ENCODE peak calls at places on chromosomes 5 and 9, in eight cellular contexts. H is stimulated activated CD4-positive, alpha-beta T cell treated with anti-CD3 and anti-CD28 coated beads, TNF-alpha, amount 100 ng/mL, for 1 hour; Y is CD4-positive, alpha-beta T cell; M is uterus; Q is HT-29; U is choroid plexus epithelial cell; P is epithelial cell of esophagus; L is activated T-helper 1 cell treated with anti-CD3 and anti-CD28 coated beads, Interleukin-2, amount 50 U/mL, for 16 hours. O is an unnamed sample.

GRCh38 chr5:71924980-71925379 is 182.3 kb upstream of the MAP1B start:
- DNase-seq in H (no peak), Y (no peak), M (no peak), Q (peak), U (peak), P (peak), L (no peak), O (no peak)

GRCh38 chr5:147576646-147577535 is 67.0 kb upstream of the DPYSL3 start:
- DNase-seq in H (no peak), Y (no peak), M (peak), Q (peak), U (peak), P (peak), L (no peak), O (peak)

GRCh38 chr5:42842860-42843641 is 31.4 kb upstream of the SELENOP start:
- DNase-seq in H (no peak), Y (no peak), M (peak), Q (no peak), U (no peak), P (no peak), L (no peak), O (no peak)

GRCh38 chr5:149397530-149397929 is 18.4 kb upstream of the IL17B start:
- DNase-seq in H (no peak), Y (no peak), M (peak), Q (no peak), U (peak), P (no peak), L (no peak), O (no peak)

GRCh38 chr5:83471405-83472212 is at the start of gene VCAN:
- DNase-seq in H (no peak), Y (no peak), M (peak), Q (no peak), U (peak), P (peak), L (no peak), O (no peak)

GRCh38 chr5:148011407-148012124 is 52.2 kb upstream of the SPINK5 start:
- DNase-seq in H (no peak), Y (no peak), M (no peak), Q (peak), U (peak), P (peak), L (no peak), O (no peak)

GRCh38 chr9:82167296-82167695 is 178.7 kb downstream of the SPATA31D1 start:
- DNase-seq in H (no peak), Y (no peak), M (no peak), Q (no peak), U (no peak), P (no peak), L (no peak), O (no peak)

GRCh38 chr5:53418409-53418808 is 62.0 kb upstream of the FST start:
- DNase-seq in H (no peak), Y (no peak), M (no peak), Q (no peak), U (no peak), P (no peak), L (no peak), O (no peak)

GRCh38 chr9:137331929-137332328 is 29.9 kb upstream of the NRARP start:
- DNase-seq in H (no peak), Y (no peak), M (no peak), Q (no peak), U (no peak), P (no peak), L (no peak), O (no peak)

GRCh38 chr9:34253460-34253837 is 74.6 kb downstream of the UBAP1 start:
- DNase-seq in H (no peak), Y (no peak), M (peak), Q (no peak), U (peak), P (peak), L (no peak), O (peak)

GRCh38 chr5:149937610-149938009 is 7.0 kb downstream of the PDE6A start:
- DNase-seq in H (no peak), Y (no peak), M (no peak), Q (no peak), U (peak), P (peak), L (no peak), O (no peak)

GRCh38 chr9:18791074-18791473 is 241.9 kb downstream of the SAXO1 start:
- DNase-seq in H (no peak), Y (no peak), M (no peak), Q (peak), U (peak), P (peak), L (no peak), O (no peak)

GRCh38 chr9:105877719-105878118 is 183.4 kb downstream of the TMEM38B start:
- DNase-seq in H (no peak), Y (no peak), M (no peak), Q (no peak), U (no peak), P (no peak), L (no peak), O (no peak)

GRCh38 chr5:45532826-45533624 is 163.2 kb downstream of the HCN1 start:
- DNase-seq in H (no peak), Y (no peak), M (no peak), Q (no peak), U (no peak), P (no peak), L (no peak), O (no peak)